ENCODE peak calls at places on chromosomes 4 and X, in four cellular contexts. Q is GM18507, K is DMS 273 treated with DMSO at 0.1 percent for 48 hours, U is NCI-H2029. P is an unnamed sample.

GRCh38 chrX:44306336-44306735 is 37.1 kb downstream of the EFHC2 start:
- DNase-seq in U (no peak), Q (no peak), K (no peak), P (peak; percentile 51)

GRCh38 chrX:10676239-10676971 is 56.0 kb upstream of the MID1 start:
- DNase-seq in Q (no peak), U (no peak), K (no peak), P (peak; percentile 36)

GRCh38 chrX:72304877-72305276 is 837 bp downstream of the CITED1 start:
- DNase-seq in Q (no peak), K (no peak), U (no peak), P (no peak)

GRCh38 chrX:115988825-115989224 is 181.7 kb upstream of the AGTR2 start:
- DNase-seq in K (no peak), U (no peak), Q (no peak), P (no peak)

GRCh38 chr4:142850478-142850877 is 4.4 kb upstream of the INPP4B start:
- DNase-seq in Q (no peak), K (no peak), U (no peak), P (no peak)

GRCh38 chr4:61212788-61213187 is 12.7 kb downstream of the ADGRL3 start:
- DNase-seq in Q (no peak), U (no peak), K (no peak), P (no peak)

GRCh38 chrX:101595739-101596419 is 21.9 kb downstream of the ARMCX6 start:
- DNase-seq in U (peak; percentile 0), Q (peak; percentile 38), K (no peak), P (peak; percentile 16)

GRCh38 chr4:55733874-55734437 is 85.6 kb upstream of the EXOC1L start:
- DNase-seq in Q (no peak), K (no peak), U (no peak), P (no peak)

GRCh38 chr4:159487284-159487747 is 384.4 kb downstream of the RAPGEF2 start:
- DNase-seq in Q (peak; percentile 22), K (no peak), U (no peak), P (peak; percentile 51)

GRCh38 chr4:86307432-86307831 is 52.4 kb downstream of the MAPK10 start:
- DNase-seq in K (no peak), Q (no peak), U (no peak), P (no peak)

GRCh38 chr4:124067031-124067430 is 645.5 kb downstream of the ANKRD50 start:
- DNase-seq in K (no peak), U (no peak), Q (no peak), P (no peak)

GRCh38 chr4:163748474-163748873 is 254.0 kb downstream of the TMA16 start:
- DNase-seq in K (no peak), Q (no peak), U (peak; percentile 45), P (peak; percentile 12)

GRCh38 chr4:61004651-61005170 is 195.4 kb upstream of the ADGRL3 start:
- DNase-seq in Q (no peak), K (no peak), U (no peak), P (no peak)

GRCh38 chrX:32894679-32895078 is 316.7 kb downstream of the DMD start:
- DNase-seq in U (no peak), K (no peak), Q (no peak), P (no peak)